ENCODE peak calls at places on chromosomes 13 and 19, in five cellular contexts. S is AG09309, V is body of pancreas, N is BE2C, J is HFFc6. D is an unnamed sample.

GRCh38 chr13:109874444-109874920 is 88.1 kb upstream of the IRS2 start:
- DNase-seq in S (no peak), V (no peak), N (no peak), J (no peak), D (no peak)

GRCh38 chr19:18719541-18719940 is 36.1 kb downstream of the CRTC1 start:
- DNase-seq in S (no peak), V (no peak), N (peak; percentile 74), J (no peak), D (no peak)

GRCh38 chr19:31350033-31350692 is 927 bp upstream of the TSHZ3 start:
- DNase-seq in S (no peak), V (no peak), N (no peak), J (no peak), D (no peak)

GRCh38 chr19:12293771-12294307 is 844 bp downstream of the ZNF44 start:
- DNase-seq in S (peak; percentile 1), V (peak; percentile 96), N (peak; percentile 55), J (peak; percentile 62), D (peak; percentile 61)

GRCh38 chr13:33207616-33207964 is 78.0 kb downstream of the STARD13 start:
- DNase-seq in S (peak; percentile 89), V (peak; percentile 41), N (peak; percentile 66), J (peak; percentile 75), D (peak; percentile 52)

GRCh38 chr13:24723206-24723605 is 40.8 kb upstream of the RNF17 start:
- DNase-seq in S (no peak), V (no peak), N (no peak), J (no peak), D (no peak)

GRCh38 chr13:30504081-30504480 is 38.3 kb upstream of the HMGB1 start:
- DNase-seq in S (no peak), V (no peak), N (no peak), J (no peak), D (no peak)

GRCh38 chr13:110549795-110550160 is 11.7 kb downstream of the RAB20 start:
- DNase-seq in S (no peak), V (no peak), N (no peak), J (no peak), D (no peak)

GRCh38 chr19:33621811-33622504 is at the start of gene CHST8:
- DNase-seq in S (no peak), V (peak; percentile 20), N (peak; percentile 87), J (no peak), D (peak; percentile 91)

GRCh38 chr13:30870916-30871712 is 35.0 kb upstream of the MEDAG start:
- DNase-seq in S (no peak), V (no peak), N (no peak), J (no peak), D (peak; percentile 62)

GRCh38 chr13:75445717-75446529 is 36.0 kb downstream of the TBC1D4 start:
- DNase-seq in S (no peak), V (no peak), N (no peak), J (peak; percentile 37), D (no peak)

GRCh38 chr13:50389726-50390125 is 374.5 kb downstream of the KCNRG start:
- DNase-seq in S (no peak), V (no peak), N (no peak), J (no peak), D (no peak)

GRCh38 chr13:73633817-73634449 is 500.3 kb downstream of the KLF12 start:
- DNase-seq in S (no peak), V (no peak), N (no peak), J (no peak), D (no peak)

GRCh38 chr13:27625839-27626238 is 4.1 kb downstream of the POLR1D start:
- DNase-seq in S (no peak), V (no peak), N (no peak), J (no peak), D (no peak)

GRCh38 chr19:13214036-13214730 is 64.0 kb downstream of the IER2 start:
- DNase-seq in S (no peak), V (no peak), N (no peak), J (no peak), D (peak; percentile 36)

DNA sequence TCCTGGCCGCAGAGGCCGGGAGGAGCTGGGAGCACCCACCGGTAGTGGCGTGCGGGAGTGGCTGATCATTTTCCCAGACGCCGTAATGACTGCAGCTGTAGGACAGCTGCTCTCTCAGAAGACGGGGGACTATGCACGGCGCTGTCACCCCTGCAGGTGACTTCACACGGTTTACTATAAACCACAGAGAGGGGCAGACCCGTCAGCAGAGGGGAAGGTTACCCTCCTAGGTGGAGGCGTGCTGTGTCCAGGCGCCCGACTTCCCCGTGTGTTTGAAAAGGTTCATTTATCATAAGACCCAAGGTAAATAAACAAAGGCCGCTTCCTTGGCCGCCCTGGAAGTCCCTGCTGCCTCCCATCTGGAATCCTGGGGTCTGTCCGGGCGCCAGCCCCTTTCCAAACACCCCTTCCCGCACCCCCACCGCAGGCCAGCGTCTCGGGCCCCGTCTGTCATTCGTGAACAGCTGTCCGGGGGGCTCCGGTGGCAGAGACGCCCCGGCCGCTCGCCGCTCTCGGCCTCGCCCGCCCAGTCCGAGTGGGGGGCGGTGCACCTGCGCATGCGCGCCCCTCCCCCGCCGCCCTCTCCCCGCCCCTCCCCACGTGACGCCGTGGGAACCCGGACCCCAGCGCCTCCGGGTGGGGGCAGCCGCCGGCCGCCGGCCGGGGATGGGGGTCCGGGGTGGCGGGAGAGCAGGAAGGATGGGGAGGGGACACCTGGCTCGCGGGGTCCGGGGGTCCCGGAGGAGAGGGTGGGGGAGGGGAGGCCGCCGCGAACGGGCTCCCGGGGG is 915 bp downstream of the SHC2 start:
- DNase-seq in S (no peak), V (peak; percentile 74), N (peak; percentile 46), J (no peak), D (peak; percentile 92)
- TF ChIP-seq CTCF in S (no peak), V (no peak), N (no peak), J (no peak), D (no peak)

GRCh38 chr19:37779139-37780035 is at the start of gene ZNF573:
- DNase-seq in S (peak; percentile 54), V (peak; percentile 89), N (peak; percentile 85), J (peak; percentile 84), D (peak; percentile 84)
- TF ChIP-seq CTCF in S (peak; percentile 27), V (no peak), N (no peak), J (peak; percentile 41), D (no peak)

GRCh38 chr19:6738726-6739389 is 622 bp upstream of the TRIP10 start:
- DNase-seq in S (no peak), V (peak; percentile 53), N (no peak), J (no peak), D (peak; percentile 64)
- TF ChIP-seq CTCF in S (no peak), V (no peak), N (no peak), J (peak; percentile 54), D (no peak)

DNA sequence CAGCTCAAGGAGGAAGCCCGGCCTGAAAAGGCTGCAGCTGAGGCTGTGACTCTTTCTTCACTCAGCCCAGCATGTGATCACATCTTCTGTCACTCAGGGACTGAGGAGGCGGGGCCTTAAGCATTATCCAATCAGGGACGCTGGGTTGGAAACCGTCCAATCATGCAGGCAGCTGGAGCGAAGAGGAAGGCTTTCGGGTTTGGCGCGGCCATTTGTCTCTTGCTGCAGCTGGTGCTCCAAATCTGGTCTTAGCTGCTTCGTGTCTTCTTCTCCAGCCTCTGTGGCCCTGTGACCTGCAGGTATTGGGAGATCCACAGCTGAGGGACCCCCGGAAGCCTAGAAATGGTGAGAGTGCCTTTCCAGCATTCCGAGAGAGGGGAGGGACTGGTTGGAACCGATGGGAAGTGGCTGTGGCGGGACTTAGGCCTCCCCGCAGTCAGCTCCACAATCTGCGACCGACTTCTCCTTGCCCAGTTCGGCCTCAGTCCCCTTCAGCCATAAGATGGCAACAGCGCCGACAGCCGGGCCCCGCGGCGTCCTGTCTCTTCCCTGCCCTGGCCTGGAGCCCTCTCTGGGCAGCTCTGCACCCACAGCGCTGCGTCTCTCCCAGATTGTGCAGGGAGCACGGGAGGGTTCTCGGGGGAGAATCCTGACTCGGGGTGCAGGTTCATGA is at the start of gene ZNF90:
- DNase-seq in S (peak; percentile 91), V (peak; percentile 98), N (peak; percentile 96), J (peak; percentile 91), D (peak; percentile 91)
- TF ChIP-seq CTCF in S (peak; percentile 14), V (no peak), N (no peak), J (no peak), D (no peak)

GRCh38 chr13:71240906-71241305 is 626.1 kb downstream of the DACH1 start:
- DNase-seq in S (no peak), V (no peak), N (peak; percentile 25), J (no peak), D (no peak)
- TF ChIP-seq CTCF in S (no peak), V (peak; percentile 35), N (peak; percentile 87), J (no peak), D (peak; percentile 34)

DNA sequence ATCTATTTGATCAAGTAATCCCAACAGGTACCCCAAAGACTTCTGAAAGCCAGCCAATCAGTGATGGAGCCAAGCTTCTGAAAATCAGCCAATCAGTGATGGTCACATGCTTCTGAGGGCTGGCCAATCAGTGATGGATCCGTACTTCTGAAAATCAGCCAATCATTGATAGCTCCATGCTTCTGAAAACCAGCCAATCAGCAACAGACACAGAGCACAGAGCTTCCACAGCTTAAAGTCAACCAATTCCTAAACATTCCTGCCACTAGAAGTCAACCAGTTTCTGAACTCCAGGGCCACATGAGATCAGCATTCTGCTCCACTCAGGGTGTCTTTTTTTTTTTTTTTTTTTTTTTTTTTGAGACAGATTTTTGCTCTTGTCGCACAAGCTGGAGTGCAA is 8.2 kb upstream of the HSD17B14 start:
- DNase-seq in S (no peak), V (no peak), N (no peak), J (peak; percentile 73), D (no peak)
- TF ChIP-seq CTCF in S (peak; percentile 18), V (peak; percentile 13), N (no peak), J (peak; percentile 67), D (no peak)

GRCh38 chr19:16922592-16922934 is 33.8 kb downstream of the F2RL3 start:
- DNase-seq in S (no peak), V (no peak), N (no peak), J (no peak), D (no peak)

GRCh38 chr19:16919496-16919895 is 30.7 kb downstream of the F2RL3 start:
- DNase-seq in S (no peak), V (no peak), N (no peak), J (no peak), D (no peak)

GRCh38 chr19:16921766-16922591 is 33.2 kb downstream of the F2RL3 start:
- DNase-seq in S (no peak), V (no peak), N (no peak), J (no peak), D (no peak)

GRCh38 chr19:16922949-16923348 is 34.1 kb downstream of the F2RL3 start:
- DNase-seq in S (no peak), V (no peak), N (no peak), J (no peak), D (no peak)

DNA sequence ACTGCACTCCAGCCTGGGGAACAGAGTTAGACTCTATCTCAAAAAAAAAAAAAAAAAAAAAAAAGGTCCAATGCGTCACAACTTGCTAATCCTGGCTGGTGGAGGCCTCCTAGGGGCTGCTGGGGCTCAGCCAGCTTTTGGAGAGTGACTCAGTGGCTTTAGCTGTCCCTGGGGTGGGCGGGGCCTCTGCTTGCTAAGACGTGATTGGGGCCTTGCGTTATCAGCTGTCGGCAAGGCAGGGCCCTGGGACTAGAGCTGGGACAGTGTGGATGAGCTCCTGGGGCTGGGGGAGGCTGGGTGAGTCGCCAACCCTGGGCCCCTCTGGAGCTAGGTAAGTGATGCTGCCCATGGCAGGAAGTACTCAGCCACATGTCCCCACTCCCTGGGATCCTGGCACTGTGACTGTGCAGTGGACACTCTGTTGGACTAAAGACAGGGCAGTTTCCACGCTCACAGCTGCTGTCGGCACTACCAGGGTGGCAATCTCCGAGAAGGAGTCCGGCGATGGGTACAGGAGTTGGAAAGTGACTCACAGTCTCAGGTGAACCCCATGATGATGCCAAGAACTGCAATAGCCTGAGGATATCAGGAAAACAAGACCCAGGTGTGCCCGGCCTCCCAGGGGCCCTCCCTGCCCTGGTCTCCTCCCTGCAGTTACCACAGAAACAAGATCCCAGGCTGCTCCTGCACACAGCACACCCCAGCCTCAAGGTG is 32.2 kb downstream of the F2RL3 start:
- DNase-seq in S (peak; percentile 31), V (no peak), N (peak; percentile 26), J (peak; percentile 83), D (no peak)
- TF ChIP-seq CTCF in S (no peak), V (no peak), N (no peak), J (no peak), D (no peak)